ENCODE peak calls at places on chromosomes 4 and X, in seven cellular contexts. X is T-helper 2 cell treated with Interferon-gamma antibody and Interleukin-4, amounts not matched to agents 5 μg/mL and 100 μg/mL, for 36 hours; T is stimulated activated effector memory CD8-positive, alpha-beta T cell treated with anti-CD3 and anti-CD28 coated beads, Interleukin-12 subunit alpha, Interleukin-12 subunit beta, amount 100 ng/mL, for 72 hours; E is neural crest cell; P is RPMI8226; R is activated CD8-positive, alpha-beta T cell treated with anti-CD3 and anti-CD28 coated beads, Interleukin-2, amount 10 ng/mL, durations not matched to agents 7 days and 5 days; G is heart left ventricle. I is an unnamed sample.

GRCh38 chrX:17007134-17007768 is 60.8 kb downstream of the REPS2 start:
- DNase-seq in X (no peak), T (no peak), E (no peak), P (peak; percentile 54), R (no peak), G (no peak), I (no peak)

GRCh38 chrX:49041683-49042529 is 1.3 kb downstream of the TFE3 start:
- DNase-seq in X (no peak), T (peak; percentile 51), E (no peak), P (peak; percentile 23), R (peak; percentile 25), G (no peak), I (peak; percentile 40)

GRCh38 chr4:51884606-51885005 is 41.7 kb downstream of the DCUN1D4 start:
- DNase-seq in X (no peak), T (no peak), E (no peak), P (no peak), R (no peak), G (no peak), I (no peak)

GRCh38 chr4:2045518-2045951 is 13.6 kb upstream of the NAT8L start:
- DNase-seq in X (no peak), T (no peak), E (no peak), P (no peak), R (no peak), G (no peak), I (peak; percentile 12)

GRCh38 chr4:121711263-121712000 is 14.7 kb upstream of the ANXA5 start:
- DNase-seq in X (peak; percentile 71), T (peak; percentile 65), E (peak; percentile 60), P (peak; percentile 55), R (peak; percentile 26), G (peak; percentile 90), I (peak; percentile 75)

GRCh38 chrX:50536955-50537354 is 66.3 kb upstream of the DGKK start:
- DNase-seq in X (no peak), T (no peak), E (no peak), P (peak; percentile 11), R (no peak), G (no peak), I (no peak)

GRCh38 chr4:54189140-54189539 is 40.0 kb upstream of the PDGFRA start:
- DNase-seq in X (no peak), T (no peak), E (no peak), P (no peak), R (no peak), G (no peak), I (no peak)

GRCh38 chr4:94127707-94128328 is 79.8 kb upstream of the SMARCAD1 start:
- DNase-seq in X (no peak), T (no peak), E (no peak), P (peak; percentile 20), R (no peak), G (no peak), I (peak; percentile 4)

GRCh38 chr4:184100297-184100885 is 117.3 kb downstream of the ENPP6 start:
- DNase-seq in X (peak; percentile 9), T (peak; percentile 79), E (peak; percentile 67), P (peak; percentile 49), R (peak; percentile 62), G (peak; percentile 85), I (peak; percentile 27)

GRCh38 chr4:106268731-106269272 is 47.2 kb downstream of the TBCK start:
- DNase-seq in X (no peak), T (no peak), E (no peak), P (no peak), R (no peak), G (no peak), I (no peak)

GRCh38 chr4:65670331-65671031 is at the start of gene EPHA5:
- DNase-seq in X (no peak), T (no peak), E (peak; percentile 64), P (peak; percentile 64), R (peak; percentile 21), G (peak; percentile 79), I (peak; percentile 80)

GRCh38 chr4:70712150-70712549 is 9.6 kb upstream of the RUFY3 start:
- DNase-seq in X (no peak), T (no peak), E (no peak), P (no peak), R (no peak), G (no peak), I (no peak)

GRCh38 chrX:110210417-110211139 is 107.3 kb downstream of the AMMECR1 start:
- DNase-seq in X (no peak), T (no peak), E (no peak), P (no peak), R (no peak), G (no peak), I (peak; percentile 79)

GRCh38 chr4:94995684-94996394 is 238.1 kb downstream of the BMPR1B start:
- DNase-seq in X (no peak), T (no peak), E (no peak), P (no peak), R (no peak), G (no peak), I (peak; percentile 41)

GRCh38 chr4:105057370-105058096 is 89.1 kb upstream of the TET2 start:
- DNase-seq in X (no peak), T (no peak), E (no peak), P (no peak), R (no peak), G (no peak), I (no peak)

GRCh38 chr4:156290811-156291210 is 337.1 kb upstream of the CTSO start:
- DNase-seq in X (no peak), T (no peak), E (no peak), P (no peak), R (no peak), G (no peak), I (no peak)

GRCh38 chrX:11381464-11381863 is 88.3 kb downstream of the AMELX start:
- DNase-seq in X (no peak), T (no peak), E (peak; percentile 23), P (peak; percentile 46), R (peak; percentile 23), G (no peak), I (no peak)

GRCh38 chrX:147735364-147735763 is 176.4 kb upstream of the FMR1 start:
- DNase-seq in X (no peak), T (no peak), E (no peak), P (no peak), R (no peak), G (no peak), I (no peak)

GRCh38 chrX:155313766-155314165 is 20.6 kb downstream of the CLIC2 start:
- DNase-seq in X (no peak), T (no peak), E (no peak), P (no peak), R (no peak), G (no peak), I (peak; percentile 40)

GRCh38 chr4:8181844-8182243 is 17.2 kb upstream of the SH3TC1 start:
- DNase-seq in X (no peak), T (no peak), E (no peak), P (no peak), R (no peak), G (peak; percentile 67), I (no peak)

GRCh38 chrX:9746148-9746880 is 19.3 kb downstream of the GPR143 start:
- DNase-seq in X (no peak), T (no peak), E (no peak), P (no peak), R (no peak), G (no peak), I (no peak)

GRCh38 chrX:153816821-153817220 is 13.5 kb downstream of the PDZD4 start:
- DNase-seq in X (peak; percentile 17), T (no peak), E (no peak), P (peak; percentile 51), R (peak; percentile 64), G (no peak), I (no peak)

GRCh38 chr4:83454626-83455025 is 997 bp downstream of the HELQ start:
- DNase-seq in X (no peak), T (no peak), E (no peak), P (no peak), R (peak; percentile 26), G (no peak), I (no peak)

GRCh38 chr4:185570727-185571126 is 35.4 kb upstream of the PDLIM3 start:
- DNase-seq in X (no peak), T (no peak), E (no peak), P (no peak), R (no peak), G (no peak), I (no peak)

I was measured in Caki2.